ENCODE peak calls at places on chromosomes 2 and 18, in five cellular contexts. C, Q, T, K and R are unnamed samples.

GRCh38 chr18:59837586-59837985 is 62.2 kb upstream of the PMAIP1 start:
- DNase-seq in C (peak; percentile 39), Q (no peak), T (peak; percentile 50), K (no peak), R (no peak)

GRCh38 chr2:181844551-181845290 is 46.8 kb upstream of the ITPRID2 start:
- DNase-seq in C (no peak), Q (no peak), T (no peak), K (no peak), R (no peak)

GRCh38 chr2:162586311-162586710 is 242.4 kb downstream of the GCA start:
- DNase-seq in C (no peak), Q (no peak), T (no peak), K (no peak), R (no peak)

GRCh38 chr2:73418343-73418742 is 32.7 kb downstream of the ALMS1 start:
- DNase-seq in C (peak; percentile 29), Q (no peak), T (no peak), K (peak; percentile 88), R (no peak)

GRCh38 chr2:121506621-121507020 is 24.1 kb upstream of the RNU4ATAC start:
- DNase-seq in C (no peak), Q (no peak), T (no peak), K (no peak), R (no peak)

GRCh38 chr2:129885735-129886134 is 93.7 kb upstream of the RAB6C start:
- DNase-seq in C (peak; percentile 8), Q (no peak), T (peak; percentile 36), K (no peak), R (no peak)

GRCh38 chr18:616380-616995 is 19.7 kb downstream of the CLUL1 start:
- DNase-seq in C (no peak), Q (no peak), T (peak; percentile 58), K (no peak), R (no peak)

GRCh38 chr2:84874381-84875212 is 6.3 kb downstream of the TRABD2A start:
- DNase-seq in C (no peak), Q (no peak), T (no peak), K (peak; percentile 33), R (no peak)

GRCh38 chr18:415627-416612 is 84.6 kb downstream of the COLEC12 start:
- DNase-seq in C (no peak), Q (no peak), T (no peak), K (no peak), R (no peak)

GRCh38 chr2:42117923-42118758 is 51.0 kb upstream of the EML4 start:
- DNase-seq in C (no peak), Q (no peak), T (no peak), K (no peak), R (no peak)

GRCh38 chr2:177329035-177329434 is 63.5 kb upstream of the AGPS start:
- DNase-seq in C (no peak), Q (no peak), T (no peak), K (no peak), R (no peak)

GRCh38 chr2:81894451-81894990 is 1590.0 kb upstream of the LRRTM1 start:
- DNase-seq in C (no peak), Q (no peak), T (no peak), K (no peak), R (no peak)

DNA sequence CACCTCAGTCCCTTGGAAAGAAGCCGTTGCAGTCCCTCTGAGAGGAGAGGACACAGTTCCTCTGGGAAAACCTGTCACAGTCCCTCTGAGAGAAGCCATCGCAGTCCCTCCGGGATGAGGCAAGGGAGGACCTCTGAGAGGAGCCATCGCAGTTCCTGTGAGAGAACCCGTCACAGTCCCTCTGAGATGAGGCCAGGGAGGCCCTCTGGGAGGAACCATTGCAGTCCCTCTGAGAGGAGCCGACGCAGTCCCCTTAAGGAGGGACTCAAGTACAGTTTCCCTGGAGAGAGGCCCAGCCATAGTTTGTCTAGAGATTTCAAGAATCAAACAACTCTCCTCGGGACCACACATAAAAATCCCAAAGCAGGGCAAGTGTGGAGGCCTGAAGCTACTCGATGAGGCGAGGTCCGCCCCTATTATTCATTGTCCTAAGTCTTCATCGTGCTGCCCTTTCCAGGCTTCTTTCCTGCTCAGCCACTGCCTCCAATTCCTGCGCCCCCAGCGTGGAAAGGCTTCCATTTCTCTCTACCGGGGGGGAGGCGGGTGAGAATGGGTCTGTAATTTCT is 630 bp upstream of the ZNF512 start:
- DNase-seq in C (no peak), Q (no peak), T (no peak), K (peak; percentile 64), R (no peak)
- H3K27me3 ChIP-seq in C (no peaks in the 10 kb centered on the region), Q (no peaks in the 10 kb centered on the region), T (no peaks in the 10 kb centered on the region), K (no peaks in the 10 kb centered on the region), R (no peaks in the 10 kb centered on the region)

GRCh38 chr2:238425505-238425978 is 1.2 kb upstream of the ASB1 start:
- DNase-seq in C (peak; percentile 1), Q (no peak), T (no peak), K (no peak), R (no peak)

GRCh38 chr2:238426568-238427434 is at the start of gene ASB1:
- DNase-seq in C (peak; percentile 71), Q (peak; percentile 53), T (peak; percentile 82), K (peak; percentile 87), R (peak; percentile 94)

GRCh38 chr2:238424313-238424700 is 2.4 kb upstream of the ASB1 start:
- DNase-seq in C (peak; percentile 9), Q (no peak), T (no peak), K (no peak), R (no peak)

GRCh38 chr2:238427435-238428162 is 872 bp downstream of the ASB1 start:
- DNase-seq in C (peak; percentile 18), Q (no peak), T (peak; percentile 24), K (no peak), R (no peak)

GRCh38 chr2:238425979-238426567 is 654 bp upstream of the ASB1 start:
- DNase-seq in C (peak; percentile 25), Q (no peak), T (peak; percentile 48), K (no peak), R (no peak)
- TF ChIP-seq EP300 in C (no peak), Q (no peak), T (no peak), K (no peak), R (no peak)

GRCh38 chr18:62438402-62438801 is 84.4 kb upstream of the ZCCHC2 start:
- DNase-seq in C (no peak), Q (no peak), T (no peak), K (no peak), R (no peak)
- H3K4me3 ChIP-seq in C (no peak overlapping the region), Q (no peak overlapping the region), T (no peak overlapping the region), K (no peak overlapping the region), R (no peak overlapping the region)

GRCh38 chr2:106519767-106520166 is 32.6 kb downstream of the CD8B2 start:
- DNase-seq in C (no peak), Q (no peak), T (no peak), K (no peak), R (no peak)
- H3K27me3 ChIP-seq in C (no peaks in the 10 kb centered on the region), Q (no peaks in the 10 kb centered on the region), T (no peaks in the 10 kb centered on the region), K (no peaks in the 10 kb centered on the region), R (no peaks in the 10 kb centered on the region)

GRCh38 chr2:74486141-74486540 is 3.3 kb downstream of the TTC31 start:
- DNase-seq in C (no peak), Q (no peak), T (no peak), K (no peak), R (no peak)

GRCh38 chr2:74481432-74481831 is 1.4 kb downstream of the CCDC142 start:
- DNase-seq in C (no peak), Q (no peak), T (no peak), K (no peak), R (no peak)

GRCh38 chr2:74488643-74489481 is 6.0 kb downstream of the TTC31 start:
- DNase-seq in C (no peak), Q (no peak), T (no peak), K (no peak), R (no peak)

GRCh38 chr2:74481961-74482800 is 617 bp downstream of the CCDC142 start:
- DNase-seq in C (no peak), Q (no peak), T (peak; percentile 58), K (no peak), R (no peak)

GRCh38 chr2:74482801-74483674 is at the start of the genes CCDC142 and TTC31:
- DNase-seq in C (peak; percentile 97), Q (peak; percentile 95), T (peak; percentile 90), K (peak; percentile 98), R (peak; percentile 99)
- TF ChIP-seq EP300 in C (no peak), Q (peak; percentile 97), T (peak; percentile 1), K (no peak), R (no peak)

DNA sequence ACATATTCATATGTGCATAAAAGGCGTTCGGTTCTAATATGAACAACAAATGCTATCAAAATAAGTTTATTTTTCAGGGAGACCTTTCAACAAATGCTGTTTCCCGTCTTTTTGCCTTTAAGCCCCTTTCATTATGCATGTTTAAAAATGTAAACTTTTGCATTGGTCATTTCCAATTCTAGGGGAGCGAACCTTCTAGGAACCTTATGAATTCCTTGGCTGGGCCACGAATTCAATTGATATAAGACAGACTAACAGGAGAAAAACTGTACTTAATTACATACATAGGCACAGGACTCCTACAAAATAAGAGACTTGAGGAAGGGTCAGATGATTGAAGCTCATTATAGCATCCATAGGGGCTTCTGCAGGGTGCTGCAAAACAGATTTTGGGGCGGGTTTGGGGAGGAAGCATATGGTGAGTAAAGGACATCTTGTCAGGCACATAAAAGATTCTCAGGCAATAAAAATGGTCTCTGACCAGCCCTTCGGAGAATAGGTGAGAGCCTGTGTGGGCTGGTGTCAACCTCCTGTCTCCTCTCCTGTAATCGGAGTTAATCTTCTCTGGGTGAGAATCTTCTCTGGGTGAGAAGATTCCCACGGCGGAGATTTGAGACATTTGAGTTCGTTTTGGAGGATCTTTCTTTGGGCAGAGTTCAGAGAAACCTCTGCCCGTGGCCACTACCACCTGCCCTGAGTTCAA is 1.7 kb downstream of the TNFRSF11A start:
- DNase-seq in C (no peak), Q (no peak), T (no peak), K (no peak), R (no peak)
- H3K4me3 ChIP-seq in C (peak overlapping the region; percentile 65), Q (no peak overlapping the region), T (no peak overlapping the region), K (no peak overlapping the region), R (no peak overlapping the region)

DNA sequence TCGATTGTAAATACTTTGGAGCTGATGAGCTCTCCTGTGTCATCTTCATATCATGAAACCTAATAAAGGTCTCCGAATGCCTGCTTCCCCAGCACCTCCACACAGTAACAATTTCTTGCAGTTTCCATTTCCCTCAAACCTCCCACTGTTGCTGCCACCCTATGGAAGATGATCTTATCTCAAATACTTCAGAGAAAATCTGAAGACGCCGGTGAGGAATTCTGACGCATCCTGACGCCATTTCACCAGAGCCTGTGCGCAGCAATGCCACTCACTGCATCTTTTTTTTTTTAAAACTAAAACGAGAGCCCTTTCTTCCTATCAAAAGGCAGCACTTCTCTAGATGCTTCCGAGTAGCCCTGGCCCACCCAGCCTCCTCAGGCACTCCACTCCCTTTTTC is 31.9 kb upstream of the GNAL start:
- DNase-seq in C (no peak), Q (no peak), T (no peak), K (no peak), R (no peak)
- H3K27me3 ChIP-seq in C (no peaks in the 10 kb centered on the region), Q (no peaks in the 10 kb centered on the region), T (peaks cover 17% of the 10 kb centered on the region), K (peaks cover 11% of the 10 kb centered on the region), R (no peaks in the 10 kb centered on the region)